ENCODE peak calls at places on chromosomes 16 and 17, in five cellular contexts. W is WERI-Rb-1, B is tibial nerve, F is uterus, I is mucosa of descending colon. S is an unnamed sample. For H3K36me3, the result is how much of the 10 kb centered on the place peaks cover.

GRCh38 chr16:50670476-50670875 is 10.6 kb downstream of the SNX20 start:
- DNase-seq in W (no peak), F (no peak), B (no peak), I (no peak), S (no peak)

GRCh38 chr17:61584266-61584665 is 6.8 kb downstream of the NACA2 start:
- DNase-seq in W (no peak), B (no peak), F (no peak), I (no peak), S (no peak)

GRCh38 chr16:19135201-19135838 is 21.6 kb downstream of the ITPRIPL2 start:
- DNase-seq in I (no peak), F (no peak), W (no peak), B (no peak), S (no peak)

GRCh38 chr17:65017375-65017774 is 39.2 kb downstream of the GNA13 start:
- DNase-seq in I (no peak), W (no peak), F (no peak), B (no peak), S (no peak)

GRCh38 chr17:74780443-74781238 is 4.5 kb upstream of the NAT9 start:
- DNase-seq in I (no peak), W (peak), B (no peak), F (no peak), S (no peak)

GRCh38 chr17:82257473-82257872 is 16.0 kb downstream of the CSNK1D start:
- DNase-seq in W (peak), F (no peak), B (no peak), I (peak), S (peak)

GRCh38 chr16:64489449-64489848 is 632.4 kb downstream of the CDH11 start:
- DNase-seq in F (no peak), B (no peak), W (no peak), I (no peak), S (no peak)

GRCh38 chr17:66272699-66273390 is 29.6 kb upstream of the PRKCA start:
- DNase-seq in W (no peak), F (peak), I (no peak), B (no peak), S (peak)

GRCh38 chr16:19680972-19681371 is 37.1 kb downstream of the KNOP1 start:
- DNase-seq in I (no peak), B (no peak), W (no peak), F (no peak), S (no peak)

GRCh38 chr16:89168381-89169189 is 3.0 kb upstream of the CDH15 start:
- DNase-seq in I (no peak), W (no peak), F (no peak), B (no peak), S (no peak)

GRCh38 chr16:57262841-57263584 is 18.0 kb downstream of the ARL2BP start:
- DNase-seq in W (no peak), I (no peak), B (no peak), F (no peak), S (no peak)

GRCh38 chr16:82776466-82777146 is 149.8 kb downstream of the CDH13 start:
- DNase-seq in I (no peak), W (no peak), B (no peak), F (no peak), S (no peak)

GRCh38 chr16:86554599-86554916 is 477 bp downstream of the MTHFSD start:
- DNase-seq in I (no peak), W (no peak), B (no peak), F (no peak), S (peak)

GRCh38 chr16:29877266-29877961 is 14.4 kb upstream of the CDIPT start:
- DNase-seq in F (no peak), W (peak), I (peak), B (no peak), S (no peak)

GRCh38 chr16:73048292-73049050 is 543 bp upstream of the ZFHX3 start:
- DNase-seq in I (peak), F (no peak), W (no peak), B (peak), S (peak)

GRCh38 chr16:73050115-73051099 is 2.5 kb upstream of the ZFHX3 start:
- DNase-seq in W (no peak), I (no peak), B (no peak), F (no peak), S (no peak)

GRCh38 chr16:73047536-73048291 is at the start of gene ZFHX3:
- DNase-seq in F (peak), B (peak), I (peak), W (peak), S (peak)

GRCh38 chr16:73051216-73051615 is 3.3 kb upstream of the ZFHX3 start:
- DNase-seq in F (no peak), B (no peak), W (no peak), I (no peak), S (no peak)

DNA sequence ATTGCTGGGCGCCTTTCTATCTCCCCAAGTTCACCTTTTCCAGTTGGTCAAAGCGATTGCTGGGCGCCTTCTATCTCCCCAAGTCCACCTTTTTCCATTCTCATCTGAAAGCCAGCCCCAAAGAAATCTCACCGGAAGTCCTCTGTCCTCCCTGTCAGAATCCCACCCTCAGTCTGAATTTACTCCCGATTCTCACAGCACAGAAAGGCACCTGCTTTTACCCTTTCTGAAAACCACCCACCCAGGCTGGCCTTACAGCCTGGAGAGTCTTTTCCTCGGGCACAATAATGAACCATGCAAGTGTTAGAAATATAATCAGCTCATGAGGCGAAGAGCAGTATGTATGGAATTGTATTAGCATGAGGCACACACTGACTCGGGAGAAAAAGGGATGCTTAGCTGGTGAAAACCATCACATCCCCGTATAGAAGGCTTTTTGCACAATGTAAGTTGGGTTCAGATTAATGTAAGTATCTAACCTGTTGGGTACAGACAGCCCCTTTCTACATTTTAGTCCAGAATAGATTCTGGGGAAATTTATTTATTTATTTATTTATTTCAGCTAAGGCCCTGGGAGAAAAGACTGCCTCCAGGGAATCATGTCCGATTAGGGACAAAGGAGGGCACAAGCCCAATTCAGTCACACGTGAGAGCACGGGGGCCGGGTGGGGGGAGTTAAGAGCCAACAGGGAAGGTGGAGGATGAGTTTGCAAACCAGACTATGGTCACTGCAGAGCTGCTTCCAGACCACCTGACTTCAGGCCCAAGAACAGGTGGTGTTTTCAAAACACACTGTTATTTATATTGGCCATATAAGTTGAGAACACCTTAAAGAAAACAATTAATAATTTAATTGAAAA is 1.4 kb upstream of the ZFHX3 start:
- DNase-seq in B (no peak), W (no peak), F (no peak), I (no peak), S (peak)
- H3K4me3 ChIP-seq in B (no peak), W (peak), F (no peak), I (no peak), S (peak)

GRCh38 chr16:3788711-3789374 is 71.5 kb upstream of the TRAP1 start:
- DNase-seq in W (no peak), F (no peak), B (no peak), I (no peak), S (no peak)

GRCh38 chr16:3791701-3792100 is 74.4 kb upstream of the TRAP1 start:
- DNase-seq in W (no peak), I (no peak), F (no peak), B (no peak), S (no peak)

GRCh38 chr16:3789375-3790067 is 72.2 kb upstream of the TRAP1 start:
- DNase-seq in I (no peak), B (no peak), F (no peak), W (no peak), S (no peak)

GRCh38 chr16:3785413-3785812 is 68.1 kb upstream of the TRAP1 start:
- DNase-seq in F (no peak), I (no peak), B (no peak), W (no peak), S (no peak)

DNA sequence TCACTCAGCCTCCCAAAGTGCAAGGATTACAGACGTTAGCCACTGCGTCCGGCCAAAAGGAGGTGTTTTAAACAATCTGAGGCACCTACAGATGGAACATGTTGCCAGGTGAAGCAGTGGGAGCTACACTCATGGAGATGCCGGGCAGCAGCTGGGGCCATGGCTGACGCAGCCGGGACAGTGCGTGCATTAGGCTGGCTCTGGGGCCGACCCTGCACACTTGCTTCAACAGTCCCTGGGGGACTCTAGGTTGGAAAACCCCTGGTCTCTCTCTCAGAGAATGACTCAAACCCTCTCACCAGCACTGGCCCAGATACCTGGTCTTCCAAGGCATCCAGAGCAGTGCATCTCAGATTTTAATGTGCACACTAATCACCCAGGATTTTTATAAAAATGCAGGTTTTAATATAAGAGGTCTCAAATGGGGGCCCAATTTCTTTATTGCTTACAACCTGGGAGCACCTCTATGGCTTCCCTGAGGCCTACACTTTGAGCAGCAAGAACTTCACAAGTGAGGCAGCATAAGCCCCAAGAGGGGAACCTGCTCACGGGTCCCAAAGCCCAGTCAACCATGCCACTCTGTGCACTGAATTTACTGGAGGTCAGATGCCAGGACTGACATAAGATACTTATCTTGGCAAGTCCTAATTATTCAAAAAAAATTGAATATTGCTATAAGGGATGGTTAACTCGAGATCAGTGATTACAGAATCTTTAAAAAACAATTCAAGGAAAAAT is 70.8 kb upstream of the TRAP1 start:
- DNase-seq in B (no peak), F (no peak), I (no peak), W (no peak), S (no peak)
- H3K36me3 ChIP-seq in B (under half), F (under half), I (under half), W (half or more), S (half or more)

DNA sequence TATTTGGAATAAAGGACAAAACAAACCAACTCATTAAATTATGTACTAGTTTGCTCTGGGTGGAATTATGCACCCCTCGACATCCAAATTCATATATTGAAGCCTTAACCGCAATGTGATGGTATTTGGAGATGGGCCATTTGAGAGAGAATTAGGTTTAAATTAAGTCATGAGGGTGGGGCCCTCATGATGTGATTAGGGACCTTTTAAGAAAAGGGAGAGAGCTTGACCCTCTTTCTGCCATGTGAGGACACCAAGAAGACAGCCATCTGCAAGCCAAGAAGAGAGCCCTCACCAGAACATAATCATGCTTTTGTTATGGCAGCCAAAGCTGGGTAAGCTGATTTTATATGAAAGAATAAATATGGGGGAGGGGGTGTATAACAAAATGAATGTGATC is 2.0 kb downstream of the C16orf87 start:
- DNase-seq in I (no peak), F (no peak), B (no peak), W (no peak), S (no peak)
- H3K4me3 ChIP-seq in I (no peak), F (no peak), B (no peak), W (no peak), S (no peak)

DNA sequence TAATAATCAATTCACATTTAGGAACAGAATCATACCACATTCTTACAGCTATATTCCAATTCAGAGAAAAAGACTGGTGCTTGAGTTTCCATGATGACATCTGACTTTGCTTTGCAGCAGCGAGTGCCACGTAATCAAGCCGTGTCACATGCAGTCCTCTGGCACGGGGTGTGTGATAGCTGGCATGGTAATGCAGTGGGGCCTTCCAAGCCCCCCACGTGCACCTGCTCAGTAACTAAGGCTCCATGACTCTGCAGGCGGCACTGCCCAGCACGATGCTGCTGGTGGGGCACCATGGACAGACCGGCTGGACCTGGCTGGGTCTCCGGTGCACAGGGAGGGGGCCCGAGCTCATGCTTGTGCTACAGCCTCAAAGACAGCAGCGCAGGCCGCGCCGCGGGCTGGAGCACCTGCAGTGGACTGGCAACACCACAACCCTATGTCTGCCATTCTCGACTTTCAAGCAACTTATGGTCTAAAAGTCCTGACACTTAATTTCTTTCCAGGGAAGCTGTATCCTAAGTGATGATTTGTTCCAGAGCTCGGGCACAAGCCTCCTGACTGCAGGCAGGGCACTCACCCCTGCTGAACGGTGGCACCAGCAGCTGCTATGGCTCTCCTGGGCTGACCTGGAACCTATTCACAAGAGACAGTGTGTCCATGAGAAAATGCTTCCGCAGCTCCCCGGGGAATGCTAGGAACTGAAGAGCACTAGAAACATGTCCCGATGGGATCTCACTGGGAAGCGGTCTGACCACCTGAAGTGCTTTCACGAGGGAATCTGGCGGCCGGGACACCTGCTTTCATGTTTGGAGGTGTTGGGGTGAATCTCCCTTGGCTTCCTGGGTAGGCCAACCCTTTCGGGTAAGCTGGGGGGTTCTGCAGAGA is 99.5 kb upstream of the DNAH17 start:
- DNase-seq in F (no peak), B (no peak), W (no peak), I (no peak), S (no peak)
- H3K36me3 ChIP-seq in F (under half), B (under half), W (half or more), I (under half), S (under half)